ENCODE peak calls at places on chromosomes 5 and 9, in eight cellular contexts. One of them, this sample, is unnamed.

GRCh38 chr5:68196876-68197275 is 18.7 kb upstream of the PIK3R1 start:
- DNase-seq in stimulated activated CD8-positive, alpha-beta memory T cell treated with anti-CD3 and anti-CD28 coated beads, Interleukin-15, amount 100 ng/mL, for 4 hours: no peak
- DNase-seq in NCI-H345: no peak
- DNase-seq in frontal cortex: no peak
- DNase-seq in endodermal cell: no peak
- DNase-seq in SK-N-DZ: no peak
- DNase-seq in NCI-H2081: no peak
- DNase-seq in tibial nerve: no peak
- DNase-seq in this sample: no peak

GRCh38 chr5:61805101-61805500 is 473.0 kb downstream of the ZSWIM6 start:
- DNase-seq in tibial nerve: no peak
- DNase-seq in stimulated activated CD8-positive, alpha-beta memory T cell treated with anti-CD3 and anti-CD28 coated beads, Interleukin-15, amount 100 ng/mL, for 4 hours: no peak
- DNase-seq in NCI-H2081: no peak
- DNase-seq in SK-N-DZ: no peak
- DNase-seq in endodermal cell: no peak
- DNase-seq in frontal cortex: no peak
- DNase-seq in NCI-H345: no peak
- DNase-seq in this sample: no peak

GRCh38 chr9:137795156-137795666 is 82.4 kb upstream of the CACNA1B start:
- DNase-seq in tibial nerve: no peak
- DNase-seq in frontal cortex: no peak
- DNase-seq in SK-N-DZ: no peak
- DNase-seq in endodermal cell: no peak
- DNase-seq in NCI-H2081: no peak
- DNase-seq in stimulated activated CD8-positive, alpha-beta memory T cell treated with anti-CD3 and anti-CD28 coated beads, Interleukin-15, amount 100 ng/mL, for 4 hours: no peak
- DNase-seq in NCI-H345: no peak
- DNase-seq in this sample: no peak

GRCh38 chr5:133930061-133930823 is 38.2 kb downstream of the C5orf15 start:
- DNase-seq in stimulated activated CD8-positive, alpha-beta memory T cell treated with anti-CD3 and anti-CD28 coated beads, Interleukin-15, amount 100 ng/mL, for 4 hours: peak; percentile 51
- DNase-seq in SK-N-DZ: no peak
- DNase-seq in NCI-H2081: no peak
- DNase-seq in endodermal cell: no peak
- DNase-seq in frontal cortex: no peak
- DNase-seq in NCI-H345: no peak
- DNase-seq in tibial nerve: no peak
- DNase-seq in this sample: no peak

GRCh38 chr5:62112689-62113220 is 193.3 kb upstream of the KIF2A start:
- DNase-seq in tibial nerve: no peak
- DNase-seq in NCI-H345: no peak
- DNase-seq in SK-N-DZ: no peak
- DNase-seq in NCI-H2081: no peak
- DNase-seq in endodermal cell: no peak
- DNase-seq in stimulated activated CD8-positive, alpha-beta memory T cell treated with anti-CD3 and anti-CD28 coated beads, Interleukin-15, amount 100 ng/mL, for 4 hours: no peak
- DNase-seq in frontal cortex: no peak
- DNase-seq in this sample: no peak

GRCh38 chr5:76657091-76657490 is 33.9 kb upstream of the F2RL2 start:
- DNase-seq in frontal cortex: no peak
- DNase-seq in tibial nerve: no peak
- DNase-seq in endodermal cell: no peak
- DNase-seq in SK-N-DZ: no peak
- DNase-seq in NCI-H345: no peak
- DNase-seq in NCI-H2081: no peak
- DNase-seq in stimulated activated CD8-positive, alpha-beta memory T cell treated with anti-CD3 and anti-CD28 coated beads, Interleukin-15, amount 100 ng/mL, for 4 hours: no peak
- DNase-seq in this sample: no peak

GRCh38 chr9:114006931-114007691 is 71.0 kb downstream of the AMBP start:
- DNase-seq in frontal cortex: no peak
- DNase-seq in SK-N-DZ: no peak
- DNase-seq in NCI-H2081: no peak
- DNase-seq in tibial nerve: no peak
- DNase-seq in NCI-H345: no peak
- DNase-seq in stimulated activated CD8-positive, alpha-beta memory T cell treated with anti-CD3 and anti-CD28 coated beads, Interleukin-15, amount 100 ng/mL, for 4 hours: no peak
- DNase-seq in endodermal cell: peak; percentile 22
- DNase-seq in this sample: no peak

GRCh38 chr5:83149671-83150070 is 72.3 kb downstream of the XRCC4 start:
- DNase-seq in frontal cortex: no peak
- DNase-seq in SK-N-DZ: no peak
- DNase-seq in NCI-H345: no peak
- DNase-seq in NCI-H2081: no peak
- DNase-seq in tibial nerve: no peak
- DNase-seq in stimulated activated CD8-positive, alpha-beta memory T cell treated with anti-CD3 and anti-CD28 coated beads, Interleukin-15, amount 100 ng/mL, for 4 hours: no peak
- DNase-seq in endodermal cell: no peak
- DNase-seq in this sample: no peak

GRCh38 chr5:137822158-137822764 is 45.4 kb upstream of the MYOT start:
- DNase-seq in NCI-H2081: no peak
- DNase-seq in endodermal cell: peak; percentile 89
- DNase-seq in SK-N-DZ: peak; percentile 44
- DNase-seq in stimulated activated CD8-positive, alpha-beta memory T cell treated with anti-CD3 and anti-CD28 coated beads, Interleukin-15, amount 100 ng/mL, for 4 hours: no peak
- DNase-seq in tibial nerve: no peak
- DNase-seq in NCI-H345: peak; percentile 20
- DNase-seq in frontal cortex: peak; percentile 9
- DNase-seq in this sample: peak; percentile 9